ENCODE peak calls at places on chromosomes 4 and X, in ten cellular contexts. V is CD8-positive, alpha-beta T cell; C is suprapubic skin; M is heart left ventricle; Q is GM12864; S is type B pancreatic cell; W is tibial artery; H is AG09319; U is lung; Z is neural crest cell. E is an unnamed sample.
A peak's percentile ranks its signal among the peaks of the same experiment; 100 is the strongest.

GRCh38 chr4:134708026-134708425 is 506.4 kb upstream of the PABPC4L start:
- DNase-seq in V (no peak), C (no peak), M (no peak), Q (no peak), S (no peak), W (no peak), H (no peak), U (no peak), Z (no peak), E (no peak)

GRCh38 chrX:13381514-13381913 is 61.7 kb upstream of the ATXN3L start:
- DNase-seq in V (no peak), C (no peak), M (no peak), Q (no peak), S (no peak), W (no peak), H (no peak), U (no peak), Z (no peak), E (no peak)

GRCh38 chr4:112509243-112510190 is 6.5 kb downstream of the NEUROG2 start:
- DNase-seq in V (no peak), C (no peak), M (no peak), Q (no peak), S (no peak), W (no peak), H (no peak), U (no peak), Z (peak; percentile 25), E (no peak)

GRCh38 chrX:54473993-54474859 is 21.8 kb downstream of the FGD1 start:
- DNase-seq in V (no peak), C (no peak), M (no peak), Q (no peak), S (no peak), W (no peak), H (no peak), U (no peak), Z (no peak), E (no peak)

GRCh38 chrX:136999021-136999420 is 34.8 kb downstream of the GPR101 start:
- DNase-seq in V (no peak), C (no peak), M (no peak), Q (no peak), S (no peak), W (no peak), H (no peak), U (no peak), Z (no peak), E (no peak)

GRCh38 chrX:134932528-134933217 is 58.1 kb upstream of the SMIM10 start:
- DNase-seq in V (no peak), C (no peak), M (no peak), Q (no peak), S (no peak), W (no peak), H (no peak), U (no peak), Z (no peak), E (no peak)

GRCh38 chr4:104294811-104295210 is 199.9 kb downstream of the CXXC4 start:
- DNase-seq in V (no peak), C (no peak), M (no peak), Q (no peak), S (no peak), W (no peak), H (no peak), U (no peak), Z (no peak), E (no peak)

GRCh38 chrX:37330642-37331041 is 18.5 kb upstream of the PRRG1 start:
- DNase-seq in V (no peak), C (no peak), M (no peak), Q (no peak), S (no peak), W (no peak), H (no peak), U (no peak), Z (no peak), E (no peak)

GRCh38 chr4:108683479-108683878 is 33.1 kb downstream of the OSTC start:
- DNase-seq in V (no peak), C (no peak), M (no peak), Q (no peak), S (no peak), W (no peak), H (peak; percentile 16), U (no peak), Z (no peak), E (no peak)

GRCh38 chr4:92012899-92013867 is 290.6 kb upstream of the GRID2 start:
- DNase-seq in V (no peak), C (no peak), M (no peak), Q (no peak), S (no peak), W (no peak), H (no peak), U (peak; percentile 41), Z (no peak), E (peak; percentile 20)
- TF ChIP-seq CTCF in V (no peak), C (no peak), M (no peak), Q (no peak), S (peak; percentile 55), W (no peak), H (no peak), U (no peak), Z (peak; percentile 44), E (peak; percentile 67)

GRCh38 chr4:153347117-153347516 is 2.6 kb downstream of the MND1 start:
- DNase-seq in V (no peak), C (no peak), M (no peak), Q (no peak), S (no peak), W (no peak), H (no peak), U (no peak), Z (no peak), E (no peak)

GRCh38 chr4:153348006-153348405 is 3.5 kb downstream of the MND1 start:
- DNase-seq in V (no peak), C (no peak), M (no peak), Q (no peak), S (no peak), W (no peak), H (no peak), U (no peak), Z (no peak), E (no peak)

GRCh38 chr4:153346031-153346430 is 1.5 kb downstream of the MND1 start:
- DNase-seq in V (no peak), C (no peak), M (no peak), Q (no peak), S (no peak), W (no peak), H (no peak), U (no peak), Z (no peak), E (no peak)

GRCh38 chr4:153345011-153345981 is 808 bp downstream of the MND1 start:
- DNase-seq in V (peak; percentile 36), C (peak; percentile 63), M (peak; percentile 25), Q (peak; percentile 37), S (no peak), W (peak; percentile 23), H (peak; percentile 32), U (peak; percentile 33), Z (peak; percentile 12), E (no peak)

GRCh38 chr4:153346563-153346962 is 2.1 kb downstream of the MND1 start:
- DNase-seq in V (no peak), C (no peak), M (no peak), Q (no peak), S (no peak), W (no peak), H (no peak), U (no peak), Z (no peak), E (no peak)
- TF ChIP-seq CTCF in V (no peak), C (no peak), M (no peak), Q (no peak), S (peak; percentile 24), W (no peak), H (peak; percentile 20), U (no peak), Z (no peak), E (no peak)

GRCh38 chr4:23969635-23970034 is 79.8 kb upstream of the PPARGC1A start:
- DNase-seq in V (no peak), C (no peak), M (no peak), Q (no peak), S (no peak), W (no peak), H (no peak), U (no peak), Z (no peak), E (no peak)

GRCh38 chr4:23962462-23962861 is 72.6 kb upstream of the PPARGC1A start:
- DNase-seq in V (no peak), C (no peak), M (no peak), Q (no peak), S (no peak), W (no peak), H (no peak), U (no peak), Z (no peak), E (no peak)

GRCh38 chr4:23967281-23967680 is 77.4 kb upstream of the PPARGC1A start:
- DNase-seq in V (no peak), C (no peak), M (no peak), Q (no peak), S (no peak), W (no peak), H (no peak), U (no peak), Z (no peak), E (no peak)

GRCh38 chr4:23970193-23970850 is 80.5 kb upstream of the PPARGC1A start:
- DNase-seq in V (no peak), C (no peak), M (no peak), Q (no peak), S (no peak), W (no peak), H (no peak), U (no peak), Z (no peak), E (no peak)

GRCh38 chr4:23966720-23967119 is 76.9 kb upstream of the PPARGC1A start:
- DNase-seq in V (no peak), C (no peak), M (no peak), Q (no peak), S (no peak), W (no peak), H (no peak), U (no peak), Z (no peak), E (no peak)
- TF ChIP-seq CTCF in V (no peak), C (no peak), M (no peak), Q (peak; percentile 34), S (peak; percentile 55), W (no peak), H (peak; percentile 13), U (no peak), Z (peak; percentile 43), E (peak; percentile 34)

GRCh38 chrX:39409246-39409917 is 608.1 kb downstream of the MID1IP1 start:
- DNase-seq in V (no peak), C (no peak), M (no peak), Q (no peak), S (no peak), W (no peak), H (no peak), U (no peak), Z (no peak), E (no peak)

GRCh38 chrX:39418132-39418935 is 617.1 kb downstream of the MID1IP1 start:
- DNase-seq in V (no peak), C (no peak), M (no peak), Q (no peak), S (no peak), W (no peak), H (no peak), U (no peak), Z (no peak), E (no peak)

GRCh38 chrX:39416547-39417262 is 615.4 kb downstream of the MID1IP1 start:
- DNase-seq in V (no peak), C (no peak), M (no peak), Q (no peak), S (no peak), W (no peak), H (no peak), U (no peak), Z (no peak), E (no peak)

GRCh38 chrX:39418936-39419659 is 617.8 kb downstream of the MID1IP1 start:
- DNase-seq in V (no peak), C (no peak), M (peak; percentile 44), Q (no peak), S (no peak), W (no peak), H (no peak), U (no peak), Z (no peak), E (no peak)

GRCh38 chrX:39414290-39414847 is 613.1 kb downstream of the MID1IP1 start:
- DNase-seq in V (no peak), C (no peak), M (no peak), Q (no peak), S (no peak), W (no peak), H (no peak), U (no peak), Z (no peak), E (no peak)
- TF ChIP-seq CTCF in V (no peak), C (no peak), M (no peak), Q (no peak), S (no peak), W (no peak), H (no peak), U (no peak), Z (no peak), E (no peak)